ENCODE peak calls at places on chromosomes 6 and 20, in five cellular contexts. One of them, this sample, is unnamed.

GRCh38 chr20:20358801-20359200 is 9.1 kb upstream of the INSM1 start:
- DNase-seq in GM23338: no peak
- DNase-seq in GM23248: no peak
- DNase-seq in neural progenitor cell: no peak
- DNase-seq in PC-3: no peak
- DNase-seq in this sample: no peak

GRCh38 chr20:41163821-41164220 is 26.5 kb downstream of the PLCG1 start:
- DNase-seq in GM23338: no peak
- DNase-seq in GM23248: no peak
- DNase-seq in neural progenitor cell: no peak
- DNase-seq in PC-3: no peak
- DNase-seq in this sample: no peak

GRCh38 chr6:36387440-36388303 is at the start of gene ETV7:
- DNase-seq in GM23338: peak; percentile 74
- DNase-seq in GM23248: peak; percentile 70
- DNase-seq in neural progenitor cell: peak; percentile 53
- DNase-seq in PC-3: peak; percentile 20
- DNase-seq in this sample: no peak

GRCh38 chr6:11423072-11423471 is 114.5 kb upstream of the TMEM170B start:
- DNase-seq in GM23338: no peak
- DNase-seq in GM23248: peak; percentile 55
- DNase-seq in neural progenitor cell: no peak
- DNase-seq in PC-3: no peak
- DNase-seq in this sample: no peak

GRCh38 chr6:18477301-18477941 is 90.3 kb downstream of the RNF144B start:
- DNase-seq in GM23338: no peak
- DNase-seq in GM23248: peak; percentile 75
- DNase-seq in neural progenitor cell: no peak
- DNase-seq in PC-3: peak; percentile 40
- DNase-seq in this sample: no peak

GRCh38 chr6:157962601-157963084 is 19.0 kb upstream of the SYNJ2 start:
- DNase-seq in GM23338: no peak
- DNase-seq in GM23248: no peak
- DNase-seq in neural progenitor cell: no peak
- DNase-seq in PC-3: no peak
- DNase-seq in this sample: no peak

GRCh38 chr20:20412750-20413149 is 44.8 kb downstream of the INSM1 start:
- DNase-seq in GM23338: no peak
- DNase-seq in GM23248: no peak
- DNase-seq in neural progenitor cell: peak; percentile 51
- DNase-seq in PC-3: no peak
- DNase-seq in this sample: no peak

GRCh38 chr6:165231581-165232276 is 77.7 kb downstream of the C6orf118 start:
- DNase-seq in GM23338: peak; percentile 54
- DNase-seq in GM23248: peak; percentile 85
- DNase-seq in neural progenitor cell: peak; percentile 52
- DNase-seq in PC-3: peak; percentile 62
- DNase-seq in this sample: no peak

GRCh38 chr6:27293436-27294152 is 18.5 kb downstream of the POM121L2 start:
- DNase-seq in GM23338: peak; percentile 74
- DNase-seq in GM23248: peak; percentile 57
- DNase-seq in neural progenitor cell: peak; percentile 72
- DNase-seq in PC-3: peak; percentile 81
- DNase-seq in this sample: peak; percentile 68

GRCh38 chr6:27287751-27288135 is 24.3 kb downstream of the POM121L2 start:
- DNase-seq in GM23338: no peak
- DNase-seq in GM23248: no peak
- DNase-seq in neural progenitor cell: no peak
- DNase-seq in PC-3: no peak
- DNase-seq in this sample: no peak

GRCh38 chr6:27288136-27289044 is 23.7 kb downstream of the POM121L2 start:
- DNase-seq in GM23338: peak; percentile 78
- DNase-seq in GM23248: no peak
- DNase-seq in neural progenitor cell: peak; percentile 56
- DNase-seq in PC-3: peak; percentile 33
- DNase-seq in this sample: no peak

GRCh38 chr6:27290850-27291208 is 21.2 kb downstream of the POM121L2 start:
- DNase-seq in GM23338: no peak
- DNase-seq in GM23248: no peak
- DNase-seq in neural progenitor cell: peak; percentile 32
- DNase-seq in PC-3: no peak
- DNase-seq in this sample: no peak

DNA sequence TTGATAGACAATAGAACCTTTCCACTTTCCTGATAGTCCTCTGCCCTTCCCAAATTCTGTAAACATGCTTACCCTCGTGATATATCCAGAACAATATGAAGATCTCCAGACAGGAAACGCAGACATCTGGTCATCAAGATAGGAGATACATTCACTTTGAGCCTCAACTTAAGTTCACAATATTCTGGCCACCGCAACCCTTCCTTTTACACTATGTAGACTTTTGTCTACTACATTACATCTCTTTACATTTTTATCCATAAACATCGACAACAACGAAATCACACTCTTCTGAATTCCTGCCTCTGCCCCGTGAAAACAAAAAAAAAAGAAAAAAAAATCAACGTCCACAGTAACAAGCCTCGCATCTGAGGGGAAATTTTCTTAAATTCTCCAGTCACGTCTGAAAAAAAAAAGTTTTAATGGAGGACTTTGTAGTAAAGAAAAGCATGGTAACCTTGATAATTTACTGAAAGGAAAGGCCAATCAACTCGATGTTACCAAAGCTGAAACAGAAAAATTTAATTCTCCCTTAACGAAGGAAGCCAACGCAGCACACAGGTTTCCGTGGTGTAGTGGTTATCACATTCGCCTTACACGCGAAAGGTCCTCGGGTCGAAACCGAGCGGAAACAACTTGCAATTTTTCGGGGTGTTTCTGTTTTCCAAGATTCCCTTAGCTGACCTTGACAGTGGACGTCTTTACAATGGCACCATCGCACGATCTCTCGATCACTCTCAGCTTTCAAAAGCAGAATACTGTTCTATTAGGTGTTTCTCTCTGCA is 21.8 kb downstream of the POM121L2 start:
- DNase-seq in GM23338: peak; percentile 71
- DNase-seq in GM23248: no peak
- DNase-seq in neural progenitor cell: peak; percentile 36
- DNase-seq in PC-3: no peak
- DNase-seq in this sample: no peak
- TF ChIP-seq EZH2 in GM23338: no peak
- TF ChIP-seq EZH2 in GM23248: no peak
- TF ChIP-seq EZH2 in neural progenitor cell: no peak
- TF ChIP-seq EZH2 in PC-3: no peak
- TF ChIP-seq EZH2 in this sample: no peak

GRCh38 chr20:36402708-36403107 is 96.6 kb downstream of the DLGAP4 start:
- DNase-seq in GM23338: no peak
- DNase-seq in GM23248: no peak
- DNase-seq in neural progenitor cell: no peak
- DNase-seq in PC-3: no peak
- DNase-seq in this sample: no peak

GRCh38 chr20:36407196-36407733 is 101.1 kb downstream of the DLGAP4 start:
- DNase-seq in GM23338: no peak
- DNase-seq in GM23248: peak; percentile 87
- DNase-seq in neural progenitor cell: no peak
- DNase-seq in PC-3: peak; percentile 7
- DNase-seq in this sample: no peak

GRCh38 chr20:36401336-36401735 is 95.2 kb downstream of the DLGAP4 start:
- DNase-seq in GM23338: no peak
- DNase-seq in GM23248: no peak
- DNase-seq in neural progenitor cell: no peak
- DNase-seq in PC-3: no peak
- DNase-seq in this sample: no peak

GRCh38 chr20:36405255-36405654 is 99.1 kb downstream of the DLGAP4 start:
- DNase-seq in GM23338: no peak
- DNase-seq in GM23248: no peak
- DNase-seq in neural progenitor cell: no peak
- DNase-seq in PC-3: no peak
- DNase-seq in this sample: no peak

GRCh38 chr20:36404435-36404978 is 98.4 kb downstream of the DLGAP4 start:
- DNase-seq in GM23338: no peak
- DNase-seq in GM23248: no peak
- DNase-seq in neural progenitor cell: no peak
- DNase-seq in PC-3: no peak
- DNase-seq in this sample: no peak
- H3K27me3 ChIP-seq in GM23338: no peaks in the 10 kb centered on the region
- H3K27me3 ChIP-seq in GM23248: peaks cover 39% of the 10 kb centered on the region
- H3K27me3 ChIP-seq in neural progenitor cell: no peaks in the 10 kb centered on the region
- H3K27me3 ChIP-seq in PC-3: peaks cover 29% of the 10 kb centered on the region
- H3K27me3 ChIP-seq in this sample: peaks cover 35% of the 10 kb centered on the region

GRCh38 chr6:106085984-106086832 is at the start of gene PRDM1:
- DNase-seq in GM23338: peak; percentile 89
- DNase-seq in GM23248: peak; percentile 81
- DNase-seq in neural progenitor cell: peak; percentile 88
- DNase-seq in PC-3: peak; percentile 87
- DNase-seq in this sample: peak; percentile 94

GRCh38 chr6:106085687-106085983 is 501 bp upstream of the PRDM1 start:
- DNase-seq in GM23338: peak; percentile 26
- DNase-seq in GM23248: peak; percentile 35
- DNase-seq in neural progenitor cell: no peak
- DNase-seq in PC-3: no peak
- DNase-seq in this sample: no peak

GRCh38 chr6:106087548-106088325 is 1.6 kb downstream of the PRDM1 start:
- DNase-seq in GM23338: peak; percentile 53
- DNase-seq in GM23248: peak; percentile 88
- DNase-seq in neural progenitor cell: peak; percentile 72
- DNase-seq in PC-3: peak; percentile 53
- DNase-seq in this sample: peak; percentile 17

GRCh38 chr6:106092279-106092678 is 6.1 kb downstream of the PRDM1 start:
- DNase-seq in GM23338: no peak
- DNase-seq in GM23248: no peak
- DNase-seq in neural progenitor cell: no peak
- DNase-seq in PC-3: no peak
- DNase-seq in this sample: no peak

GRCh38 chr6:106089981-106090380 is 3.8 kb downstream of the PRDM1 start:
- DNase-seq in GM23338: no peak
- DNase-seq in GM23248: peak; percentile 57
- DNase-seq in neural progenitor cell: no peak
- DNase-seq in PC-3: peak; percentile 26
- DNase-seq in this sample: no peak
- H3F3A ChIP-seq in GM23338: no peaks in the 10 kb centered on the region
- H3F3A ChIP-seq in GM23248: peaks cover 33% of the 10 kb centered on the region
- H3F3A ChIP-seq in neural progenitor cell: peaks cover 24% of the 10 kb centered on the region
- H3F3A ChIP-seq in PC-3: no peaks in the 10 kb centered on the region
- H3F3A ChIP-seq in this sample: peaks cover 19% of the 10 kb centered on the region

GRCh38 chr20:42979720-42980119 is 210.0 kb downstream of the PTPRT start:
- DNase-seq in GM23338: no peak
- DNase-seq in GM23248: no peak
- DNase-seq in neural progenitor cell: no peak
- DNase-seq in PC-3: no peak
- DNase-seq in this sample: no peak

GRCh38 chr20:42978184-42978974 is 211.3 kb downstream of the PTPRT start:
- DNase-seq in GM23338: no peak
- DNase-seq in GM23248: no peak
- DNase-seq in neural progenitor cell: no peak
- DNase-seq in PC-3: no peak
- DNase-seq in this sample: no peak

GRCh38 chr20:42985628-42986027 is 204.1 kb downstream of the PTPRT start:
- DNase-seq in GM23338: no peak
- DNase-seq in GM23248: no peak
- DNase-seq in neural progenitor cell: no peak
- DNase-seq in PC-3: no peak
- DNase-seq in this sample: no peak

GRCh38 chr20:42986143-42986773 is 203.4 kb downstream of the PTPRT start:
- DNase-seq in GM23338: no peak
- DNase-seq in GM23248: no peak
- DNase-seq in neural progenitor cell: no peak
- DNase-seq in PC-3: peak; percentile 7
- DNase-seq in this sample: no peak

GRCh38 chr20:42981258-42981657 is 208.4 kb downstream of the PTPRT start:
- DNase-seq in GM23338: no peak
- DNase-seq in GM23248: no peak
- DNase-seq in neural progenitor cell: no peak
- DNase-seq in PC-3: no peak
- DNase-seq in this sample: no peak
- TF ChIP-seq EZH2 in GM23338: no peak
- TF ChIP-seq EZH2 in GM23248: no peak
- TF ChIP-seq EZH2 in neural progenitor cell: no peak
- TF ChIP-seq EZH2 in PC-3: no peak
- TF ChIP-seq EZH2 in this sample: no peak

GRCh38 chr20:3670945-3671344 is 7.7 kb upstream of the GFRA4 start:
- DNase-seq in GM23338: no peak
- DNase-seq in GM23248: no peak
- DNase-seq in neural progenitor cell: no peak
- DNase-seq in PC-3: no peak
- DNase-seq in this sample: no peak
- H3K27me3 ChIP-seq in GM23338: peaks cover 45% of the 10 kb centered on the region
- H3K27me3 ChIP-seq in GM23248: no peaks in the 10 kb centered on the region
- H3K27me3 ChIP-seq in neural progenitor cell: peaks cover 33% of the 10 kb centered on the region
- H3K27me3 ChIP-seq in PC-3: peaks cover 43% of the 10 kb centered on the region
- H3K27me3 ChIP-seq in this sample: peaks cover 27% of the 10 kb centered on the region